ENCODE peak calls at places on chromosomes 11 and 22, in eight cellular contexts. L, M, E, F, B, Z, P and J are unnamed samples.

GRCh38 chr11:18394928-18395734 is 768 bp downstream of the LDHA start:
- DNase-seq in L (peak; percentile 34), M (peak; percentile 15), E (no peak), F (no peak), B (peak; percentile 43), Z (no peak), P (no peak), J (no peak)

GRCh38 chr22:46813816-46814597 is 51.6 kb downstream of the TBC1D22A start:
- DNase-seq in L (no peak), M (peak; percentile 85), E (no peak), F (no peak), B (no peak), Z (no peak), P (no peak), J (no peak)

GRCh38 chr11:70506658-70506970 is 108.3 kb downstream of the CTTN start:
- DNase-seq in L (no peak), M (no peak), E (no peak), F (no peak), B (no peak), Z (no peak), P (peak; percentile 5), J (no peak)

GRCh38 chr11:10288881-10289764 is 4.9 kb downstream of the SBF2 start:
- DNase-seq in L (no peak), M (no peak), E (no peak), F (no peak), B (no peak), Z (no peak), P (peak; percentile 29), J (no peak)

GRCh38 chr11:121895919-121896318 is 220.1 kb downstream of the BLID start:
- DNase-seq in L (no peak), M (peak; percentile 79), E (no peak), F (no peak), B (no peak), Z (no peak), P (no peak), J (no peak)

GRCh38 chr22:19719055-19719482 is 4.3 kb upstream of the GP1BB start:
- DNase-seq in L (no peak), M (no peak), E (no peak), F (no peak), B (no peak), Z (peak; percentile 14), P (no peak), J (no peak)

GRCh38 chr11:32829680-32830412 is at the start of gene PRRG4:
- DNase-seq in L (peak; percentile 63), M (peak; percentile 53), E (peak; percentile 24), F (peak; percentile 80), B (peak; percentile 41), Z (no peak), P (peak; percentile 82), J (no peak)

GRCh38 chr11:111001091-111001430 is 244.5 kb upstream of the POU2AF2 start:
- DNase-seq in L (no peak), M (peak; percentile 47), E (no peak), F (no peak), B (no peak), Z (no peak), P (no peak), J (no peak)

GRCh38 chr11:65391007-65391406 is 4.6 kb downstream of the FRMD8 start:
- DNase-seq in L (no peak), M (peak; percentile 35), E (no peak), F (no peak), B (no peak), Z (no peak), P (no peak), J (no peak)

GRCh38 chr11:65392186-65392829 is 5.9 kb downstream of the FRMD8 start:
- DNase-seq in L (no peak), M (no peak), E (peak; percentile 36), F (no peak), B (no peak), Z (no peak), P (no peak), J (no peak)

GRCh38 chr11:65388731-65389130 is 2.3 kb downstream of the FRMD8 start:
- DNase-seq in L (no peak), M (no peak), E (no peak), F (no peak), B (no peak), Z (no peak), P (no peak), J (no peak)

GRCh38 chr11:65390099-65390941 is 3.9 kb downstream of the FRMD8 start:
- DNase-seq in L (no peak), M (peak; percentile 36), E (no peak), F (no peak), B (no peak), Z (no peak), P (no peak), J (no peak)

GRCh38 chr11:65389294-65389980 is 3.0 kb downstream of the FRMD8 start:
- DNase-seq in L (no peak), M (no peak), E (no peak), F (no peak), B (no peak), Z (no peak), P (no peak), J (no peak)
- H3K4me1 ChIP-seq in L (no peaks in the 10 kb centered on the region), M (peaks cover 32% of the 10 kb centered on the region), E (no peaks in the 10 kb centered on the region), F (no peaks in the 10 kb centered on the region), B (peaks cover 52% of the 10 kb centered on the region), Z (peaks cover 60% of the 10 kb centered on the region), P (peaks cover 9% of the 10 kb centered on the region), J (peaks cover 51% of the 10 kb centered on the region)

GRCh38 chr11:94219771-94220170 is 84.6 kb upstream of the IZUMO1R start:
- DNase-seq in L (no peak), M (no peak), E (peak; percentile 16), F (no peak), B (no peak), Z (no peak), P (no peak), J (no peak)

GRCh38 chr11:94218372-94218771 is 86.0 kb upstream of the IZUMO1R start:
- DNase-seq in L (no peak), M (no peak), E (no peak), F (no peak), B (peak; percentile 8), Z (no peak), P (no peak), J (no peak)

DNA sequence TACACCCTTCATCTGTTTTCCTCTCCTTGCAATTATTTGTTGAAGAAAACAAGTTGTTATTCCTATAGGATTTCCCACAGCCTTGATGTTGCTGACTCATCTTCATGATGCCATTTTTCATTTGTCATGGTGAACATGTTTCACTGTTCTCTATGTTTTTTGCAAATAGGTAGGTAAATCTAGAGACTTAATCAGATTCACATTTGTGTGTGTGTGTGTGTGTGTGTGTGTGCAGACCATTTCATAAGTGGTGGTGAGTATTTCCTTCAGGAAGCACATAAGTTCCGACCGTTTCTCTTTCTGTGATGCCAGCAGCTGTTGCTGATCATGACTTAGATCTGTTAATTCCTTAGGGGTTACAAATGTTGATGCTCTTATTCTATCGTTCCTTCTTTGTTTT is 80.3 kb upstream of the IZUMO1R start:
- DNase-seq in L (no peak), M (no peak), E (no peak), F (no peak), B (no peak), Z (no peak), P (no peak), J (no peak)
- H3K4me1 ChIP-seq in L (no peaks in the 10 kb centered on the region), M (no peaks in the 10 kb centered on the region), E (no peaks in the 10 kb centered on the region), F (no peaks in the 10 kb centered on the region), B (no peaks in the 10 kb centered on the region), Z (no peaks in the 10 kb centered on the region), P (no peaks in the 10 kb centered on the region), J (no peaks in the 10 kb centered on the region)

DNA sequence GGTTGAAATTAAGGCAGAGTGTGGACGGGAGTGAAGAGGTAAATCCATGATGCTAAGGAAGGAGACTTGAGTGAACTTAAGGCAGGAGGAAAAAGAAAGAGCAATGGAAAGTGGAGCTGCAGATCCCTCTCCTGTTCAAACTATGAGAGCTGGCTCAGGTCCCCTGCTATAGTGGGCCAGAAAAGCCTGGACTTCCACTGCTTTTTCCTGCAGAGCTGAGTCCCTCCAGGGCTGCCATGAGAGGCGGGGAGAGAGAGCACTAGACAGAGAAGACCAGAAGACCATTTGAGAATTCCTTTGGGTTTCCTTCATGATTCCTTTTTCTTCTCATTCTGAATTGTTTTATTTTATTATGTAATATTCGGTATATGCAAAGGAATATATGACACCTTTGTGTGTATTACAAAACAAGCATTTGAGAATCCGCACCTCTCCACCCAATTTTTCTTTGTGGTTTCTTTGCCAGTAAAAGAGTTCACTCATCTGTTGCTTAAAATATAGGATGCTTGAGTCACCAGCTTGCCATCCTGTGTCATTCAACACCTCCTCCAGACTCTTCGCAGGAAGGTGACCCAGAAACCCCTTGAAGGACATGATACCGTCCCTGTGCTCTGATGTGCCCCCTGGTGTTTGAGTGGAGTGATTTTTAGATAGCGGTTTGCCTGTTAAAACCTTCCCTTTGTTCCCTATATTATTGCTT is 24.4 kb downstream of the SREBF2 start:
- DNase-seq in L (peak; percentile 73), M (peak; percentile 77), E (peak; percentile 59), F (no peak), B (peak; percentile 61), Z (peak; percentile 75), P (no peak), J (peak; percentile 84)
- H3K4me1 ChIP-seq in L (peaks cover 4% of the 10 kb centered on the region), M (peaks cover 5% of the 10 kb centered on the region), E (peaks cover 7% of the 10 kb centered on the region), F (peaks cover 5% of the 10 kb centered on the region), B (no peaks in the 10 kb centered on the region), Z (peaks cover 31% of the 10 kb centered on the region), P (no peaks in the 10 kb centered on the region), J (peaks cover 41% of the 10 kb centered on the region)

GRCh38 chr11:73324116-73324515 is 16.0 kb downstream of the ARHGEF17 start:
- DNase-seq in L (no peak), M (no peak), E (no peak), F (no peak), B (no peak), Z (no peak), P (no peak), J (no peak)

GRCh38 chr11:73325036-73325981 is 17.2 kb downstream of the ARHGEF17 start:
- DNase-seq in L (no peak), M (peak; percentile 66), E (peak; percentile 55), F (no peak), B (no peak), Z (no peak), P (no peak), J (no peak)

GRCh38 chr11:73324665-73325035 is 16.6 kb downstream of the ARHGEF17 start:
- DNase-seq in L (no peak), M (no peak), E (no peak), F (no peak), B (no peak), Z (no peak), P (no peak), J (no peak)

GRCh38 chr11:73327812-73328364 is 19.8 kb downstream of the ARHGEF17 start:
- DNase-seq in L (no peak), M (no peak), E (no peak), F (no peak), B (no peak), Z (no peak), P (no peak), J (no peak)

DNA sequence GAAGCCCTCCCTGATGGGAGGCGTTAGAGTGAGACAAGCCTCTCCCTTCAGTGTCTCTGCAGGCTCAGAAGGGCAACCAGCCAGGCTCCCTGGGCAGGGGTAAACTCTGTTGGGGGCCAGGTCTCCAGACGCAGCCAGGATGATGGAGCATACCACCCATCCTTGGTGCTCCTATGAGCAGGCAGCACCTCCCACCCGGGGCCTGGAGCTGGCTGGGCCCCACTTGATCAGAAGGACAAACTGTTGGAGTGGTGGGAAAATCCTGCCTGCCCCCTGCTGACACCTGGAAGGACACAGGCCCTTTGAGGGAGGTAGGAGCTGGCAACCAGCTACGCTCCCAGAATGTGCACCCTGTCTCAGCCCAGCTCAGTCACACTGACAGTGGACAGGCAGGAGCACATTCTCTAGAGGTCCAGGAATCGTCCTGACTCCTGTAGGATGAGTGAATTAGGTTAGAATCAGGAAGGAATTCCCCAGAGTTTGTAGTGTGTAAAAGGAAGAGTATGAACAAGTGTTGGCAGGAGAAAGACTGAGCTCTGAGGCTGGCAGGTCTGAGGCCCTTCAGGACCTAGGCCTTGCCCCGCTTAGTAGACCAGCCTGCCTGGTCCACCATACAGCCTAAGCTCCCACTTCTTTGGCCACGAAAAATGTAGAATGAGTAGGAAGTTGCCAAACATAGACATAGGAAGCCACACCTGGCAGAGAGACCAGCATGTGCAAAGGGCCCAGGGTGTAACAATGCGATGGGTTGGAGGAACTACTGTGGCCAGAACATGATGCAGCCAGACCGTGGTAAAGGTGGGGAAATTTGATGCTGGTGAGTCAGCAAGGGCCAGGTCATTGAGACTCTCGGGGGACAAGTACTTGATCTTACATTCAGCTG is 19.1 kb downstream of the ARHGEF17 start:
- DNase-seq in L (no peak), M (peak; percentile 81), E (no peak), F (no peak), B (no peak), Z (no peak), P (no peak), J (no peak)
- H3K4me1 ChIP-seq in L (peaks cover 14% of the 10 kb centered on the region), M (peaks cover 83% of the 10 kb centered on the region), E (peaks cover 63% of the 10 kb centered on the region), F (peaks cover 15% of the 10 kb centered on the region), B (peaks cover 2% of the 10 kb centered on the region), Z (no peaks in the 10 kb centered on the region), P (no peaks in the 10 kb centered on the region), J (peaks cover 6% of the 10 kb centered on the region)